ENCODE peak calls at places on chromosomes 5 and 9, in seven cellular contexts. L is Peyer's patch, S is sigmoid colon, W is spleen, C is GM12891, A is HCT116, N is IMR-90. U is an unnamed sample.

GRCh38 chr9:121700165-121700830 is 48.9 kb downstream of the DAB2IP start:
- DNase-seq in S (peak; percentile 85), W (peak; percentile 84), A (no peak), N (peak; percentile 48), L (peak; percentile 35), C (no peak), U (peak; percentile 92)

GRCh38 chr5:173881811-173882575 is 6.2 kb upstream of the CPEB4 start:
- DNase-seq in A (no peak), N (peak; percentile 20), L (no peak), W (no peak), C (no peak), S (no peak), U (peak; percentile 47)

GRCh38 chr9:109537288-109537687 is 39.2 kb upstream of the PTPN3 start:
- DNase-seq in N (no peak), L (no peak), C (no peak), A (no peak), S (no peak), W (no peak), U (no peak)

GRCh38 chr5:139806726-139807646 is 11.4 kb downstream of the PSD2 start:
- DNase-seq in L (no peak), S (no peak), W (peak; percentile 19), N (no peak), C (no peak), A (no peak), U (no peak)

GRCh38 chr9:30574355-30575151 is 1809.9 kb upstream of the ACO1 start:
- DNase-seq in W (peak; percentile 62), N (no peak), A (no peak), C (no peak), S (no peak), L (no peak), U (no peak)

GRCh38 chr9:98074119-98074990 is 17.8 kb downstream of the NANS start:
- DNase-seq in L (peak; percentile 64), C (peak; percentile 60), W (peak; percentile 89), A (no peak), S (no peak), N (peak; percentile 59), U (peak; percentile 80)

GRCh38 chr5:58133631-58134296 is 326.1 kb downstream of the PLK2 start:
- DNase-seq in C (no peak), A (no peak), L (no peak), S (no peak), W (no peak), N (peak; percentile 79), U (no peak)

GRCh38 chr9:131454028-131454427 is 48.7 kb upstream of the POMT1 start:
- DNase-seq in S (no peak), W (peak; percentile 2), C (no peak), L (no peak), N (no peak), A (no peak), U (no peak)

GRCh38 chr5:139708877-139709586 is 60.9 kb downstream of the CXXC5 start:
- DNase-seq in W (peak; percentile 87), S (peak; percentile 82), A (no peak), C (no peak), L (peak; percentile 34), N (peak; percentile 28), U (peak; percentile 91)

GRCh38 chr5:11346336-11346735 is 557.9 kb downstream of the CTNND2 start:
- DNase-seq in C (no peak), S (no peak), L (no peak), W (no peak), N (no peak), A (no peak), U (no peak)

GRCh38 chr5:139392678-139393496 is 2.0 kb downstream of the PROB1 start:
- DNase-seq in L (peak; percentile 86), N (no peak), W (peak; percentile 97), S (no peak), A (peak; percentile 66), C (peak; percentile 89), U (no peak)

GRCh38 chr5:150576449-150576949 is 64.0 kb upstream of the SYNPO start:
- DNase-seq in A (no peak), S (peak; percentile 50), C (no peak), N (no peak), L (no peak), W (no peak), U (no peak)

GRCh38 chr9:93681316-93682154 is 105.2 kb downstream of the PHF2 start:
- DNase-seq in L (no peak), W (peak; percentile 72), S (peak; percentile 46), N (no peak), A (no peak), C (no peak), U (no peak)

GRCh38 chr5:135385576-135385975 is 13.5 kb downstream of the MACROH2A1 start:
- DNase-seq in W (peak; percentile 69), C (no peak), L (no peak), N (no peak), S (no peak), A (no peak), U (no peak)

DNA sequence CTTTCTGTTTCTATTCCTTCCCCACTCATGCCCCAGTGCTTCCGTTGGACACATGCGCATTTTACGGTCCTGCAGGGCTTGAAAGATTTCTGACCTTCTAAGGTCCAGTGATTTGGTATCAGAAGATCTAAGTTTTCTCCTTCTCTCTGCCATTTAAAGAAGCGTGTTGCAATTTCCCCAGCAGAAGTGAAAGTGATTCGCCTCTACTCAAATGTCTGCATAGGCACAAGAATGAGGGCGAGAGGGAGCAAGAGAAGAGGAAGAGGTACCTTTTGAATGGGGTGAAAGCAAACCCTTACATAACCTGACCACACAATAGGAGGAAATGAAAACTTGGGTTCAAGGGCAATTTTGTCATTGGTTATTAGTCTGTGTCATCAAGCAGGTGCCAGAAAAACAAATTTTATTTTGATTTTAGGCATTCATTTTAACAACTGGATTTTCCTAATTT is 31.7 kb upstream of the NR3C1 start:
- DNase-seq in A (no peak), C (peak; percentile 38), L (peak; percentile 62), S (no peak), N (peak; percentile 30), W (no peak), U (no peak)
- TF ChIP-seq POLR2A in A (no peak), C (peak; percentile 33), L (no peak), S (no peak), N (no peak), W (peak; percentile 37), U (no peak)

DNA sequence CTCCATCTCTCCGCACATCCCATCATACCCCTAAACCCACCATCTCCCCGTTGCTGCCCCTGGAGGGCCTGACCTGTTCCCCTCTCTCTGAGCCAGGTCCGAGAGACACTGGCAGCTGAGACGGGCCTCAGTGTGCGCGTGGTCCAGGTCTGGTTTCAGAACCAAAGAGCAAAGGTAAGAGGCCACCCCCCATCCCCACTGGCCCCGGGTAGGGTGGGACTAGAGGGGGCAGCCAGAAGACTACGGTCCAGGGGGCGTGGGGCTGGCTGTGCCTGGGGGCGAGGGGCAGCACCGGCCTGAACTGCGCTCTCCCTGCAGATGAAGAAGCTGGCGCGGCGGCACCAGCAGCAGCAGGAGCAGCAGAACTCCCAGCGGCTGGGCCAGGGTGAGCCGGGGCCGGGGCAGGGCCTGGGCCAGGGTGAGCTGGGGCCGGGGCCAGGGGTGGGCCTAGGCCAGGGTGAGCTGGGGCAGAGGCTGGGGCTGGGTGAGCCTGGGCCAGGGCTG is 79.8 kb downstream of the LMX1B start:
- DNase-seq in C (no peak), A (no peak), S (peak; percentile 58), L (no peak), N (no peak), W (peak; percentile 66), U (no peak)
- TF ChIP-seq POLR2A in C (no peak), A (no peak), S (no peak), L (no peak), N (no peak), W (no peak), U (no peak)

GRCh38 chr5:177133845-177134652 is 476 bp downstream of the NSD1 start:
- DNase-seq in N (peak; percentile 29), W (peak; percentile 93), C (no peak), A (no peak), L (no peak), S (peak; percentile 80), U (no peak)
- TF ChIP-seq POLR2A in N (no peak), W (no peak), C (peak; percentile 50), A (no peak), L (peak; percentile 16), S (peak; percentile 18), U (no peak)

GRCh38 chr9:24498632-24499031 is 47.1 kb downstream of the IZUMO3 start:
- DNase-seq in W (no peak), A (no peak), N (no peak), L (no peak), C (no peak), S (no peak), U (no peak)

GRCh38 chr9:24497671-24498070 is 48.0 kb downstream of the IZUMO3 start:
- DNase-seq in C (no peak), L (no peak), W (no peak), N (no peak), A (no peak), S (no peak), U (no peak)

GRCh38 chr9:24500761-24501160 is 44.9 kb downstream of the IZUMO3 start:
- DNase-seq in W (no peak), N (no peak), C (no peak), L (no peak), A (no peak), S (no peak), U (no peak)

GRCh38 chr9:24504521-24504920 is 41.2 kb downstream of the IZUMO3 start:
- DNase-seq in N (no peak), A (no peak), C (no peak), L (no peak), S (peak; percentile 53), W (no peak), U (no peak)

DNA sequence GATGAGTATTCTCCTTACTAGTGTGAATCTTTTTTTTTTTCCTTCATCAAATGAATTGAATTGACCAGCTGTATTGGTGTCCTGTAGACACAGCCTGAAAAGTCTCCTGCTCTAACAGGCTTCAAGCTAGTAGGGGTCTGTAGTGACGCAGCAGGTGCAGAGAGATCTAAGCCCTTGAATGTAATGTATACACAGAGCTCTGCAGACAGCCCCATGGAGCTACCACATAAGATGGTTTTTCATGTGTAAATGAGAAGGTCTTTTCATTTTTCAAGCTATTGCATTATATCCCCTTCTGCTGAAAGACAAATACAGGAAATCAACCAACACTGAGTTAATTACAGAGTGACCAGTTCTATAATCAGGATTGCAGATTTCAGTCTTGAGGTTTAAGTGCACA is 43.1 kb downstream of the IZUMO3 start:
- DNase-seq in N (no peak), A (no peak), L (no peak), C (no peak), S (no peak), W (no peak), U (no peak)
- TF ChIP-seq POLR2A in N (no peak), A (no peak), L (no peak), C (no peak), S (no peak), W (no peak), U (no peak)

U was measured in H54.